ENCODE peak calls at places on chromosomes 12 and 14, in four cellular contexts. Q is Peyer's patch, K is PC-9, H is lower leg skin. Z is an unnamed sample.

GRCh38 chr14:101492716-101493115 is 68.6 kb upstream of the DIO3 start:
- DNase-seq in Q (no peak), K (no peak), H (peak), Z (no peak)

GRCh38 chr12:76470028-76470939 is 89.3 kb downstream of the OSBPL8 start:
- DNase-seq in Q (no peak), K (peak), H (no peak), Z (no peak)

GRCh38 chr12:100926669-100927248 is 132.2 kb downstream of the ANO4 start:
- DNase-seq in Q (no peak), K (no peak), H (no peak), Z (no peak)

GRCh38 chr14:65370890-65371289 is 41.6 kb upstream of the FUT8 start:
- DNase-seq in Q (no peak), K (no peak), H (no peak), Z (no peak)

GRCh38 chr12:95248604-95249355 is 31.2 kb downstream of the VEZT start:
- DNase-seq in Q (no peak), K (no peak), H (no peak), Z (no peak)

GRCh38 chr12:125161712-125162023 is 96.4 kb downstream of the AACS start:
- DNase-seq in Q (no peak), K (no peak), H (no peak), Z (no peak)

GRCh38 chr14:102255401-102256190 is 49.4 kb downstream of the MOK start:
- DNase-seq in Q (no peak), K (no peak), H (no peak), Z (no peak)

GRCh38 chr12:56040151-56040550 is 1.6 kb upstream of the RPS26 start:
- DNase-seq in Q (no peak), K (no peak), H (no peak), Z (no peak)

GRCh38 chr14:88270781-88271180 is 52.3 kb downstream of the KCNK10 start:
- DNase-seq in Q (no peak), K (no peak), H (no peak), Z (no peak)

GRCh38 chr12:123063535-123063934 is 83.1 kb downstream of the ARL6IP4 start:
- DNase-seq in Q (no peak), K (no peak), H (no peak), Z (no peak)

GRCh38 chr12:47410383-47410782 is 295.4 kb downstream of the RPAP3 start:
- DNase-seq in Q (no peak), K (no peak), H (no peak), Z (no peak)

GRCh38 chr12:122984612-122985358 is 4.3 kb downstream of the ARL6IP4 start:
- DNase-seq in Q (no peak), K (no peak), H (no peak), Z (no peak)

GRCh38 chr12:83318386-83318971 is 631.8 kb downstream of the TMTC2 start:
- DNase-seq in Q (no peak), K (no peak), H (no peak), Z (no peak)

GRCh38 chr14:64943556-64943955 is 1.0 kb upstream of the GPX2 start:
- DNase-seq in Q (no peak), K (no peak), H (peak), Z (no peak)

GRCh38 chr12:94615284-94616216 is 34.8 kb downstream of the TMCC3 start:
- DNase-seq in Q (no peak), K (peak), H (no peak), Z (peak)

GRCh38 chr12:80033457-80033856 is 65.9 kb upstream of the OTOGL start:
- DNase-seq in Q (no peak), K (no peak), H (no peak), Z (no peak)

GRCh38 chr12:59808317-59808910 is 212.6 kb downstream of the SLC16A7 start:
- DNase-seq in Q (no peak), K (peak), H (no peak), Z (no peak)

GRCh38 chr12:14681640-14682039 is 14.8 kb downstream of the GUCY2C start:
- DNase-seq in Q (no peak), K (no peak), H (no peak), Z (no peak)
- TF ChIP-seq CTCF in Q (no peak), K (no peak), H (no peak), Z (no peak)

DNA sequence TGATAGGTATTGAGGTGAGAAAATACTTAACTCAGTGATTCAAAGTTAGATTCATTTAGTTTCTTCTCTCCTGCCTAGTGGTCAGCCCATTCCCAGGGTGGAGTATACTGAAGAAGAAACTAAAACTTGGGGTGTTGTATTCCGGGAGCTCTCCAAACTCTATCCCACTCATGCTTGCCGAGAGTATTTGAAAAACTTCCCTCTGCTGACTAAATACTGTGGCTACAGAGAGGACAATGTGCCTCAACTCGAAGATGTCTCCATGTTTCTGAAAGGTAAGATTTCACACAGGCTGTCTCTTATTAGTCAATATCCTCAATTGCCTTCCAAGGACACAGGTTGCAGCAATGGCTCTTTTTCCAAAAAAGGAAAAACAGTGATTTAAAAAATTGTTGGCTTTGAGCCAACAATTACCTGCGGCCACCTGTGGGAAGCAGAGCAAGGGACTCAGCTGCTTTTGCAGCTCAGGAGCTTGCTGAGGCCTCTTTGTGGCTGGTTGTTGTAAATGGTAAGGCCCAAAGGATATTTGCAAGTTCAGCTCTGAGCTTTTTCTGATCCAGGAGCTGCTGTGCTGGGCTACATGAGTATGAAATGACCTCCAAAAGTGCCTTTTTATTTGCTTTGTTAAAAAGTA is 33.9 kb downstream of the TPH2 start:
- DNase-seq in Q (no peak), K (no peak), H (no peak), Z (no peak)
- TF ChIP-seq CTCF in Q (no peak), K (no peak), H (no peak), Z (no peak)

GRCh38 chr14:67137744-67138371 is 51.4 kb upstream of the GARIN2 start:
- DNase-seq in Q (no peak), K (no peak), H (no peak), Z (no peak)
- TF ChIP-seq CTCF in Q (no peak), K (peak), H (no peak), Z (no peak)

GRCh38 chr12:12701457-12701856 is 5.5 kb upstream of the GPR19 start:
- DNase-seq in Q (no peak), K (no peak), H (no peak), Z (no peak)

GRCh38 chr12:12699345-12699744 is 3.4 kb upstream of the GPR19 start:
- DNase-seq in Q (no peak), K (no peak), H (no peak), Z (no peak)

GRCh38 chr12:12700249-12700648 is 4.3 kb upstream of the GPR19 start:
- DNase-seq in Q (no peak), K (no peak), H (no peak), Z (no peak)

GRCh38 chr12:12693111-12693671 is 2.8 kb downstream of the GPR19 start:
- DNase-seq in Q (no peak), K (no peak), H (no peak), Z (no peak)

DNA sequence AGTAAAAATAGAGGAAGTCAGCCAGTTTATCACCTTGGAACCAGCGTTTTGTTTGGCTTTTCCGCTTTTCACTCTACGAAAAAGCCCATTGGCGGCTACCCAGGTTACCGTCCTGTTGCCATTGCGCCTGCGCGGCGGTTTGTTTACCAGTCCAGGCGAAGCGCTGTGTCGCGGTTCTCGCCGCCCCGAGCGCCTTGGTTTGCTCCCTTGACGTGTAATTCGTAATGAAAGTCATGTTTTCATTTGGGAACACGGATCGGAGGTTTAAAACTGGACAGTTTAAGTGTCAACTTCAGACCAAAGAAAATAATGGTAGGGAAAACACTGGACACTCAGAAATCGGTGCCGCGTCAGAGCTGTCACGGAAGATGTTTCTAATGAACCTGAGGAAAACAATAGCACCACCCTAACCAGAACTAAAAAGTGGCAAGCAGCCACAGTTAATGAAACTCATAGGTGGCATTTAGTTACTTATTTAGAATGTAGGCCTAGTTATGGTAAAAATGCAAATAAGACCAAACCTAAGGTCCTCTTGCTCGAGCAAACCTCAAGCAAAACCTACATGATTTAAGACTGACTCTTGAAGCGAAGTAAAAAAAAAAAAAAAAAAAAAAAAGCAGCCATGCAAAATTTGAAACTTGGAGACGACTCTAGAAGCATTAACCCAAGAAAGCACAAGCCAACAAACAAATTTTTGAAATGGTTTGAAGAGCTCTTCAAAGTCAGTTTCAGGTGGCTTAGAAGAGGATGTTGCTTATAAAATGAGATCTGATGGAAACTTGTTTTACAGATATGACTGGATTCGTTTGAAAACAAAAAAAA is 790 bp upstream of the GPR19 start:
- DNase-seq in Q (peak), K (peak), H (peak), Z (peak)
- TF ChIP-seq CTCF in Q (no peak), K (no peak), H (no peak), Z (no peak)

Z was measured in omental fat pad.